ENCODE peak calls at places on chromosomes 13 and 19, in six cellular contexts. K is mammary epithelial cell, E is fibroblast of lung, G is H9, C is HCT116, Q is neuronal stem cell. O is an unnamed sample. For H3K4me1, the result is how much of the 10 kb centered on the place peaks cover.

GRCh38 chr13:110231348-110232047 is 75.5 kb downstream of the COL4A1 start:
- DNase-seq in K (peak), E (no peak), G (no peak), C (no peak), Q (no peak), O (no peak)

GRCh38 chr19:13018037-13018914 is 23.0 kb downstream of the NFIX start:
- DNase-seq in K (peak), E (peak), G (peak), C (no peak), Q (no peak), O (no peak)

GRCh38 chr13:39967199-39967959 is 311.9 kb downstream of the COG6 start:
- DNase-seq in K (no peak), E (no peak), G (no peak), C (no peak), Q (no peak), O (no peak)

GRCh38 chr13:46385946-46386345 is 1.1 kb downstream of the RUBCNL start:
- DNase-seq in K (no peak), E (no peak), G (peak), C (no peak), Q (no peak), O (no peak)

GRCh38 chr13:109790951-109791605 is 4.7 kb upstream of the IRS2 start:
- DNase-seq in K (peak), E (peak), G (peak), C (no peak), Q (no peak), O (peak)

GRCh38 chr13:42981853-42982252 is 10.2 kb downstream of the EPSTI1 start:
- DNase-seq in K (peak), E (no peak), G (no peak), C (no peak), Q (no peak), O (no peak)

GRCh38 chr13:112850273-112850672 is 118.7 kb upstream of the MCF2L start:
- DNase-seq in K (no peak), E (no peak), G (no peak), C (no peak), Q (no peak), O (no peak)

GRCh38 chr19:10575011-10575716 is 6.4 kb upstream of the CDKN2D start:
- DNase-seq in K (no peak), E (no peak), G (no peak), C (no peak), Q (no peak), O (no peak)

GRCh38 chr13:96032717-96033116 is 20.5 kb downstream of the UGGT2 start:
- DNase-seq in K (no peak), E (no peak), G (no peak), C (no peak), Q (no peak), O (no peak)

GRCh38 chr13:95023405-95023804 is 277.8 kb downstream of the ABCC4 start:
- DNase-seq in K (peak), E (no peak), G (no peak), C (no peak), Q (no peak), O (no peak)

GRCh38 chr13:26664942-26665341 is 95.6 kb downstream of the GPR12 start:
- DNase-seq in K (no peak), E (no peak), G (no peak), C (no peak), Q (no peak), O (no peak)

GRCh38 chr13:50901701-50902100 is 7.9 kb upstream of the RNASEH2B start:
- DNase-seq in K (peak), E (no peak), G (no peak), C (no peak), Q (no peak), O (no peak)

GRCh38 chr19:38512277-38512676 is 78.8 kb downstream of the RYR1 start:
- DNase-seq in K (no peak), E (no peak), G (no peak), C (no peak), Q (no peak), O (no peak)

GRCh38 chr19:2242092-2242537 is 5.5 kb downstream of the SF3A2 start:
- DNase-seq in K (no peak), E (no peak), G (no peak), C (no peak), Q (no peak), O (no peak)

GRCh38 chr13:22375151-22375550 is 704.3 kb downstream of the FGF9 start:
- DNase-seq in K (no peak), E (no peak), G (no peak), C (no peak), Q (no peak), O (no peak)

GRCh38 chr19:19366691-19367396 is 38.6 kb upstream of the GATAD2A start:
- DNase-seq in K (peak), E (peak), G (peak), C (peak), Q (peak), O (peak)

GRCh38 chr19:10929402-10929794 is 787 bp downstream of the TIMM29 start:
- DNase-seq in K (peak), E (no peak), G (no peak), C (no peak), Q (no peak), O (no peak)

GRCh38 chr19:33398361-33399060 is 25.0 kb downstream of the CEBPG start:
- DNase-seq in K (no peak), E (no peak), G (no peak), C (no peak), Q (no peak), O (no peak)

GRCh38 chr19:2542341-2543069 is 66.6 kb downstream of the GADD45B start:
- DNase-seq in K (no peak), E (peak), G (peak), C (no peak), Q (no peak), O (no peak)

GRCh38 chr13:37995052-37995451 is 125.5 kb upstream of the TRPC4 start:
- DNase-seq in K (no peak), E (peak), G (no peak), C (no peak), Q (peak), O (no peak)

GRCh38 chr13:110116072-110116487 is 190.9 kb downstream of the COL4A1 start:
- DNase-seq in K (no peak), E (peak), G (peak), C (peak), Q (peak), O (peak)

GRCh38 chr13:95607363-95607762 is 37.1 kb downstream of the DZIP1 start:
- DNase-seq in K (peak), E (peak), G (no peak), C (no peak), Q (no peak), O (no peak)

GRCh38 chr13:27533155-27533643 is 82.8 kb upstream of the MTIF3 start:
- DNase-seq in K (peak), E (peak), G (peak), C (peak), Q (peak), O (no peak)

GRCh38 chr19:38388310-38389100 is at the start of gene SPRED3:
- DNase-seq in K (no peak), E (peak), G (no peak), C (no peak), Q (no peak), O (no peak)

GRCh38 chr13:51999525-51999924 is 11.7 kb downstream of the ATP7B start:
- DNase-seq in K (peak), E (peak), G (no peak), C (no peak), Q (no peak), O (no peak)

GRCh38 chr19:45613926-45614725 is 12.1 kb upstream of the GPR4 start:
- DNase-seq in K (peak), E (peak), G (no peak), C (peak), Q (no peak), O (no peak)

GRCh38 chr19:4379383-4380253 is 20.7 kb downstream of the SH3GL1 start:
- DNase-seq in K (peak), E (no peak), G (no peak), C (no peak), Q (no peak), O (no peak)

GRCh38 chr13:108682714-108683113 is 53.3 kb downstream of the MYO16 start:
- DNase-seq in K (no peak), E (no peak), G (no peak), C (no peak), Q (no peak), O (no peak)

GRCh38 chr19:31518626-31519025 is 169.4 kb upstream of the TSHZ3 start:
- DNase-seq in K (no peak), E (no peak), G (no peak), C (no peak), Q (no peak), O (no peak)

GRCh38 chr19:46903458-46903857 is 42.7 kb downstream of the ARHGAP35 start:
- DNase-seq in K (no peak), E (no peak), G (no peak), C (no peak), Q (no peak), O (no peak)

GRCh38 chr19:53659292-53659691 is 27.5 kb downstream of the DPRX start:
- DNase-seq in K (peak), E (no peak), G (peak), C (no peak), Q (no peak), O (peak)

GRCh38 chr13:33034061-33034460 is 17.8 kb downstream of the KL start:
- DNase-seq in K (no peak), E (no peak), G (no peak), C (no peak), Q (no peak), O (no peak)

GRCh38 chr13:100751826-100752225 is 77.2 kb upstream of the TMTC4 start:
- DNase-seq in K (no peak), E (no peak), G (no peak), C (no peak), Q (no peak), O (no peak)

GRCh38 chr19:47032171-47032811 is 12.7 kb downstream of the NPAS1 start:
- DNase-seq in K (peak), E (no peak), G (peak), C (peak), Q (no peak), O (peak)

GRCh38 chr13:28327761-28328607 is 166.9 kb downstream of the FLT1 start:
- DNase-seq in K (no peak), E (no peak), G (no peak), C (no peak), Q (no peak), O (no peak)

GRCh38 chr13:27026396-27026795 is 145.2 kb downstream of the USP12 start:
- DNase-seq in K (no peak), E (no peak), G (peak), C (no peak), Q (no peak), O (no peak)

DNA sequence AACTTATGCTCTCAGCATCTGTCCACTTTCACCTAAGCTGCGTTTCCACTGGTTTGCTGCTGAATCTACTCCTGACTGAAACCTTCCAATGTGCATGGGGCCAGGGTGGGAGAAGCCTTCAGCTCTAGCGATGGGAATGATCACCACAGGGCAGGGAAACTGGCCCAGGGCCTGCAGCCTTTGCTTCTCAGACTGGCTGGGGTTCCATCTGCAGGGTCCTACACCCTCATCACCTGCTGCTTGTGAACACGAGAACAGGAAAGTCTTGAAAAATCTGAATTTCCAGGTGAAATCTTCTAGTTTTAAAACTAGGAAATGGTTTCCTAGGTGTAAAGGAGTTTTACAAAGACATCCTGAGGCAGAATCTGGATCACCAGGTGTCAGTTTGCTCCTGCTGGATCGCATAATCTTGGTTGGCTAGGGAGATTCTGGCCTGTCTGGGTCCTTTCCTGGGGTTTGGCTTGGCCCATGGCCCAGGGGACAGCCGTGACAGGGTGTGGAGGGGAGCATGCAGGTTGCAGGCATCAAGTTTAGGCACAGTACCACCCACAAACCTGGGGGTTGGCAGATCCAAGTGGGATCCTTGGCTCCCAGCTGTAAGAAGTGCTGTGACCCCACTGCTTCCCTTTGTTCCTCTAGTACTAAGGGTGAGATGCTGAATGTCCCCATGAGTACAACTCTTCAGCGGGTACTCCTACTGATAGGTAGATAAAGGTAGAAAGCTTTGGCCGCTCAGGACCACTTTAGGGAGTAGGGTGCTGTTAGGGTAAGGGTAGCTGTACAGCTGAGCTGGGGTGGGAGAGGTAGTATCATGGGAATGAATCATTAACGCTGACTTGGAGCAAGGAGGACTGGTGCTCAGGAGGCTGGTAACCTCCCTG is 1.8 kb upstream of the UBE2M start:
- DNase-seq in K (no peak), E (no peak), G (no peak), C (no peak), Q (no peak), O (no peak)
- H3K27ac ChIP-seq in K (peak), E (peak), G (no peak), C (peak), Q (peak), O (peak)

DNA sequence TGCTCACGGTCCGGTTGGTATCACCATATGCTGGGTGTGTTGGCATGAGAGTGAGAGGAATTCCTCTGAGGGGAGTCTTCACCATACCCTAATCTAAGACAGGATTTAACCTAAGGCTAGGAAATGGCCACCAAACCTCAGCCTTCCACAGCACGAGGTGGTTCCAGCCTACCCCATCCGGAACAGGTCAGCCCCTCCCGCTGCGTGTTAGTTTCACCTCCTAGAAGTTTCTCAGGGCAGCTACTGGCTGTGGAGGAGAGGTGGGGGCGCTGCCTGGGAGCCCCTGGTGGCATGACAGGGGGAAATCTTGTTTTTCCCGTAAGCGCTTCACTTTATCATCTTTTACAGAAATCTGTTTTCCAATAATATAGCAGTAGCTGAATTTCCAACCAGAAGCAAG is 55.1 kb downstream of the RGCC start:
- DNase-seq in K (no peak), E (no peak), G (no peak), C (no peak), Q (no peak), O (no peak)
- H3K9ac ChIP-seq in K (no peak), E (no peak), G (no peak), C (no peak), Q (no peak), O (no peak)

GRCh38 chr19:15050639-15051038 is 1.4 kb downstream of the CASP14 start:
- DNase-seq in K (no peak), E (no peak), G (no peak), C (no peak), Q (no peak), O (no peak)

GRCh38 chr19:15042003-15042402 is 7.3 kb upstream of the CASP14 start:
- DNase-seq in K (no peak), E (no peak), G (no peak), C (no peak), Q (no peak), O (no peak)

GRCh38 chr19:15048885-15049541 is at the start of gene CASP14:
- DNase-seq in K (peak), E (no peak), G (no peak), C (no peak), Q (no peak), O (no peak)

GRCh38 chr19:15048128-15048527 is 1.2 kb upstream of the CASP14 start:
- DNase-seq in K (no peak), E (no peak), G (no peak), C (no peak), Q (no peak), O (no peak)

GRCh38 chr19:15047680-15048079 is 1.6 kb upstream of the CASP14 start:
- DNase-seq in K (no peak), E (no peak), G (no peak), C (no peak), Q (no peak), O (no peak)
- H3K4me1 ChIP-seq in K (under half), E (under half), G (under half), C (under half), Q (under half), O (under half)

DNA sequence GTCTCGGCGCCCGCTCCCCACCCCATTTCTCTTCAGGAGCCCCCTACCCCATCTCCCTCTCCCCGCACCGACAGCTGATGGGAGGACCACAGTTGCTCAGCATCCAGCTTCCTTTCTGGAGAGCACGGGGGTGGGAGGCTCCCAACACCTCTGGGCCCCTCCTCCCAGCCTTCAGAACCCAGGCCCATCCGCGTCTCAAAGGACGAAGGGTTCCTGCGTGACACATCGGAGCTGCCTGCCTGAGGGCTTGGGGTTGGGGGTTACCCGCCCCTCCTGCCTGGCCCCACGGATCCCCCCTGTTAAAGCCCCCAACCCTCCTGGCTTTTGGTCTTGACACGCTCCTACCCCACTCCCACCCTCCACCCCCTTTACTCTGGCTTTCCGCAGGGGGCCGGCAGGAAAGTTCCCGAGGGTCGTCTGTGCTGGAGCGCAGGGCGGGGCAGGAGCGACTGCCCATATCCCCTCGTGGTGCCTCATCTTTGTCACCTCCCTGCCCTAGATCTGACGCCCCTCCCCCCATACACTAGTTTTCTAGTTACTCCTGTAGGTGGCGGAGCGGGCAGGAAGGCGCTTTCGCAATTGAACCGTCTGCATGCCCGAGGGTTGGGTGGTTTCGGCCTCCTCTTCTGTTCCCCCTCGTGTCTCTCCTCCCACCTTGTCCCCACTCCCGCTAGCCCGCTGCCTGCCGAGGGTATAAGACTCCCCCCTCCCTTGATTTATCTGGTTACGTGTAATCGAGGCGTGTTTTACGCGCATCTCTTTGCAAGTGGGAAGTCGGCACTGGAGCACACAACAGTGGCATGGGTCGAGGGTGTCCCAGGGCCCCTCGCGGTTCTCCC is 922 bp downstream of the TRAPPC5 start:
- DNase-seq in K (peak), E (peak), G (peak), C (peak), Q (peak), O (peak)
- H3K27ac ChIP-seq in K (peak), E (peak), G (no peak), C (peak), Q (no peak), O (peak)

O was measured in DND-41.